ENCODE peak calls at places on chromosomes 12 and 14, in five cellular contexts. One of them, this sample, is unnamed.

GRCh38 chr12:79444089-79444488 is 246.7 kb downstream of the PAWR start:
- DNase-seq in trophoblast cell: no peak
- DNase-seq in H1: no peak
- DNase-seq in neuronal stem cell: no peak
- DNase-seq in mesenchymal stem cell: peak
- DNase-seq in this sample: no peak

GRCh38 chr14:100401031-100401692 is 78.0 kb downstream of the SLC25A47 start:
- DNase-seq in neuronal stem cell: no peak
- DNase-seq in mesenchymal stem cell: no peak
- DNase-seq in trophoblast cell: no peak
- DNase-seq in H1: no peak
- DNase-seq in this sample: no peak

GRCh38 chr12:24047345-24047744 is 97.9 kb upstream of the SOX5 start:
- DNase-seq in neuronal stem cell: no peak
- DNase-seq in mesenchymal stem cell: peak
- DNase-seq in H1: no peak
- DNase-seq in trophoblast cell: no peak
- DNase-seq in this sample: no peak

GRCh38 chr14:23401331-23401730 is 6.7 kb downstream of the MYH6 start:
- DNase-seq in H1: no peak
- DNase-seq in neuronal stem cell: no peak
- DNase-seq in trophoblast cell: no peak
- DNase-seq in mesenchymal stem cell: no peak
- DNase-seq in this sample: no peak

GRCh38 chr12:78759387-78759786 is 105.2 kb upstream of the SYT1 start:
- DNase-seq in neuronal stem cell: no peak
- DNase-seq in trophoblast cell: no peak
- DNase-seq in mesenchymal stem cell: peak
- DNase-seq in H1: no peak
- DNase-seq in this sample: peak

GRCh38 chr12:7989827-7990491 is 42.6 kb upstream of the FOXJ2 start:
- DNase-seq in mesenchymal stem cell: peak
- DNase-seq in trophoblast cell: peak
- DNase-seq in H1: no peak
- DNase-seq in neuronal stem cell: no peak
- DNase-seq in this sample: no peak

GRCh38 chr12:51087818-51088217 is 4.4 kb upstream of the CSRNP2 start:
- DNase-seq in H1: no peak
- DNase-seq in trophoblast cell: no peak
- DNase-seq in neuronal stem cell: no peak
- DNase-seq in mesenchymal stem cell: no peak
- DNase-seq in this sample: no peak

GRCh38 chr14:92789457-92790089 is 4.5 kb upstream of the GOLGA5 start:
- DNase-seq in trophoblast cell: peak
- DNase-seq in H1: no peak
- DNase-seq in neuronal stem cell: no peak
- DNase-seq in mesenchymal stem cell: peak
- DNase-seq in this sample: no peak

GRCh38 chr14:103123634-103124500 is 606 bp downstream of the TNFAIP2 start:
- DNase-seq in mesenchymal stem cell: peak
- DNase-seq in trophoblast cell: peak
- DNase-seq in neuronal stem cell: no peak
- DNase-seq in H1: no peak
- DNase-seq in this sample: peak

GRCh38 chr12:55929306-55929791 is 1.6 kb upstream of the DGKA start:
- DNase-seq in neuronal stem cell: no peak
- DNase-seq in trophoblast cell: no peak
- DNase-seq in H1: no peak
- DNase-seq in mesenchymal stem cell: no peak
- DNase-seq in this sample: no peak

GRCh38 chr14:32509632-32510187 is 180.6 kb downstream of the AKAP6 start:
- DNase-seq in neuronal stem cell: no peak
- DNase-seq in H1: no peak
- DNase-seq in trophoblast cell: peak
- DNase-seq in mesenchymal stem cell: peak
- DNase-seq in this sample: no peak

GRCh38 chr14:93648440-93649168 is 139.7 kb downstream of the PRIMA1 start:
- DNase-seq in trophoblast cell: peak
- DNase-seq in neuronal stem cell: no peak
- DNase-seq in mesenchymal stem cell: no peak
- DNase-seq in H1: no peak
- DNase-seq in this sample: peak

GRCh38 chr12:57473886-57474285 is 5.8 kb downstream of the ARHGAP9 start:
- DNase-seq in H1: no peak
- DNase-seq in mesenchymal stem cell: no peak
- DNase-seq in trophoblast cell: no peak
- DNase-seq in neuronal stem cell: no peak
- DNase-seq in this sample: no peak
- H2BK12ac ChIP-seq in H1: no peak
- H2BK12ac ChIP-seq in mesenchymal stem cell: no peak
- H2BK12ac ChIP-seq in trophoblast cell: no peak
- H2BK12ac ChIP-seq in neuronal stem cell: no peak
- H2BK12ac ChIP-seq in this sample: no peak

GRCh38 chr12:95520825-95521224 is 30.5 kb downstream of the USP44 start:
- DNase-seq in H1: no peak
- DNase-seq in neuronal stem cell: no peak
- DNase-seq in trophoblast cell: no peak
- DNase-seq in mesenchymal stem cell: no peak
- DNase-seq in this sample: no peak
- H2BK12ac ChIP-seq in H1: no peak
- H2BK12ac ChIP-seq in neuronal stem cell: no peak
- H2BK12ac ChIP-seq in trophoblast cell: no peak
- H2BK12ac ChIP-seq in mesenchymal stem cell: no peak
- H2BK12ac ChIP-seq in this sample: no peak

GRCh38 chr14:68421116-68421515 is 371.8 kb downstream of the ZFP36L1 start:
- DNase-seq in neuronal stem cell: no peak
- DNase-seq in trophoblast cell: no peak
- DNase-seq in mesenchymal stem cell: no peak
- DNase-seq in H1: no peak
- DNase-seq in this sample: no peak

GRCh38 chr14:68416156-68416555 is 376.7 kb downstream of the ZFP36L1 start:
- DNase-seq in trophoblast cell: no peak
- DNase-seq in mesenchymal stem cell: no peak
- DNase-seq in H1: no peak
- DNase-seq in neuronal stem cell: no peak
- DNase-seq in this sample: no peak

GRCh38 chr14:68420354-68420753 is 372.5 kb downstream of the ZFP36L1 start:
- DNase-seq in trophoblast cell: no peak
- DNase-seq in mesenchymal stem cell: no peak
- DNase-seq in neuronal stem cell: no peak
- DNase-seq in H1: no peak
- DNase-seq in this sample: no peak

GRCh38 chr14:68417007-68417659 is 375.7 kb downstream of the ZFP36L1 start:
- DNase-seq in mesenchymal stem cell: no peak
- DNase-seq in trophoblast cell: no peak
- DNase-seq in H1: no peak
- DNase-seq in neuronal stem cell: no peak
- DNase-seq in this sample: no peak

GRCh38 chr14:68418192-68419118 is 374.4 kb downstream of the ZFP36L1 start:
- DNase-seq in H1: no peak
- DNase-seq in mesenchymal stem cell: no peak
- DNase-seq in trophoblast cell: no peak
- DNase-seq in neuronal stem cell: no peak
- DNase-seq in this sample: no peak
- H2BK12ac ChIP-seq in H1: no peak
- H2BK12ac ChIP-seq in mesenchymal stem cell: no peak
- H2BK12ac ChIP-seq in trophoblast cell: no peak
- H2BK12ac ChIP-seq in neuronal stem cell: no peak
- H2BK12ac ChIP-seq in this sample: no peak

GRCh38 chr12:85695316-85695715 is 140.9 kb downstream of the RASSF9 start:
- DNase-seq in H1: no peak
- DNase-seq in trophoblast cell: no peak
- DNase-seq in neuronal stem cell: no peak
- DNase-seq in mesenchymal stem cell: no peak
- DNase-seq in this sample: no peak
- H2BK12ac ChIP-seq in H1: no peak
- H2BK12ac ChIP-seq in trophoblast cell: no peak
- H2BK12ac ChIP-seq in neuronal stem cell: no peak
- H2BK12ac ChIP-seq in mesenchymal stem cell: no peak
- H2BK12ac ChIP-seq in this sample: no peak

DNA sequence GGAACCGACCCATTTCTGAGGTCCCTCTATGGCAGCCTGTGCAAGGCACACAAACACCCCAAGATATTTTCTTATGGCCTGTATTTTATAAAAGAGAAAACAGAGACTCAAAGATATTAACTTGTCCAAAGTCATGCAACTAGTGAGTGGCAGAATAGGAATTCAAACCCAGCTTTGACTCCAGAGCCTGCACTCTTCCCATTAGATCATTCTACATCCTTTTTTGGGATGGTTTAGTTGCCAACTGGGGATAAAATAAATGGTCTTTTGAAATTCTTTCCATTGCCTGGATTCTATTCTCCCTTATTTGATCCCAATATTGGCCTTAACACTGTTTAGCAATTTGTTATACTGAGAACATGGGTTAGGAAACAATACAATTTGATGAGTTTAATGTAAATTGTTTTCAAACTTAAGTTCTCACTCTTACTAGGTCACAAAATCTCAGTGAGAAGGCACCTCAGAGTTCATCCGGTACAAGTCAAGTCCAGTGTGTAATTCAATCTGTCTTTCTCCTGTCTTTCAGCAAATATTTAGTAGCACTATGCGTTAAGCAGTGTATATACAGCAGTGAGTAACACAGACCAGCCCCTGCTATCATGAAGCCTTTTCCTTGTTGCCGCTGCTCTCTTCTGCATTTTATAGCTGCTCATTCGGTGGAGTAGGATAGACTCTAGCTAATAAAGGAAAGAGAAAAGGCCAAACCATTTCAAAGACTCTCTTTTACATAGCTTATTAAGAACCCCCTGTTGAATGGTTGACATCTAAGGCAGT is 162.1 kb upstream of the IFNG-AS1 start:
- DNase-seq in neuronal stem cell: no peak
- DNase-seq in H1: no peak
- DNase-seq in trophoblast cell: no peak
- DNase-seq in mesenchymal stem cell: peak
- DNase-seq in this sample: no peak
- H2BK12ac ChIP-seq in neuronal stem cell: no peak
- H2BK12ac ChIP-seq in H1: no peak
- H2BK12ac ChIP-seq in trophoblast cell: peak
- H2BK12ac ChIP-seq in mesenchymal stem cell: no peak
- H2BK12ac ChIP-seq in this sample: no peak

GRCh38 chr14:60051690-60052324 is 39.9 kb upstream of the PCNX4 start:
- DNase-seq in mesenchymal stem cell: no peak
- DNase-seq in neuronal stem cell: no peak
- DNase-seq in H1: no peak
- DNase-seq in trophoblast cell: no peak
- DNase-seq in this sample: no peak
- H2BK12ac ChIP-seq in mesenchymal stem cell: no peak
- H2BK12ac ChIP-seq in neuronal stem cell: no peak
- H2BK12ac ChIP-seq in H1: no peak
- H2BK12ac ChIP-seq in trophoblast cell: no peak
- H2BK12ac ChIP-seq in this sample: no peak

DNA sequence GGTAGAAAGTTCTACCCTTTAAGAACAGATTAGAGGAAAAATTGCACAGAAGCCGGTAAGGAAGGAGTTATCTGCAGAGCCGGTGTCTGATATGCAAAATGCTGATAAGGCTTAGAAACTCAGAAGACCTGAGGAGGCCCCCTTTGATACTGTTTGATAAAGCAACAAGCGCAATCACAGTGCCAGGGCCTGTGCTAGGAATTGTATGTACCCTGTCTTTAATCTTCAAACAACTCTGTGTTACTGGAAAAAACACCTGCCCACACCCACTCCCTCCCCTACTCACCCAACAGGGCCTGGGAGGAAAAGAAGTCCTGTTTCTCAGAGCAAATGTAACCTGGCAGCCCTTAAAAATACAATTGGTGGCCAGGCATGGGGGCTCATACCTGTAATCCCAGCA is 112.7 kb upstream of the FUT8 start:
- DNase-seq in H1: no peak
- DNase-seq in trophoblast cell: no peak
- DNase-seq in mesenchymal stem cell: no peak
- DNase-seq in neuronal stem cell: no peak
- DNase-seq in this sample: no peak
- H2BK12ac ChIP-seq in H1: no peak
- H2BK12ac ChIP-seq in trophoblast cell: no peak
- H2BK12ac ChIP-seq in mesenchymal stem cell: no peak
- H2BK12ac ChIP-seq in neuronal stem cell: no peak
- H2BK12ac ChIP-seq in this sample: no peak

DNA sequence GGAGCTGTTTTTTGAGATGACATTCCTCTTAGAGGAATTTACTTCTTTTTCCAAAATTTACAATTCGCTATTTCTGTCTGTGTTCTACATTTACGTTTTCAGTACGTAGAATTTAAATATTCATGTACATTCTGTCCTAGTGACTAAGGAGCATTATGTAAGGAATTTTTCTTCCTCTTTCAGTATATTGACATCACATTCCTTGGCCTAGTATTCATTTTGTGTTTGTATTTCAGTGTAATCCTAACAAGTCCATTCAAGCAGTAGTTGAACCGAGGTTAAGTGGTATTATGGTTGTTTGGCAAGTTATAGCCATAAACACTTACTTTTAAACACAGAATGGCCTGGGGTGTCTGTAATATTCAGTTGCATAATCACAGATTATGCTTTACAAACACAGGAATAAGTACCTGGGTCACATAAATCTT is 465.2 kb downstream of the PCNX1 start:
- DNase-seq in neuronal stem cell: no peak
- DNase-seq in trophoblast cell: peak
- DNase-seq in mesenchymal stem cell: peak
- DNase-seq in H1: no peak
- DNase-seq in this sample: no peak
- H2BK12ac ChIP-seq in neuronal stem cell: no peak
- H2BK12ac ChIP-seq in trophoblast cell: no peak
- H2BK12ac ChIP-seq in mesenchymal stem cell: no peak
- H2BK12ac ChIP-seq in H1: no peak
- H2BK12ac ChIP-seq in this sample: no peak